ENCODE peak calls at places on chromosomes 5 and 9, in six cellular contexts. U, L, H, X, D and C are unnamed samples.

GRCh38 chr9:120735009-120735408 is 20.7 kb upstream of the MEGF9 start:
- DNase-seq in U (no peak), L (no peak), H (peak), X (no peak), D (no peak), C (no peak)

GRCh38 chr5:132497488-132497997 is 7.0 kb upstream of the IRF1 start:
- DNase-seq in U (peak), L (peak), H (peak), X (peak), D (no peak), C (peak)

GRCh38 chr9:89791754-89792153 is 186.9 kb downstream of the GADD45G start:
- DNase-seq in U (no peak), L (no peak), H (no peak), X (no peak), D (no peak), C (no peak)

GRCh38 chr5:9387879-9388278 is 158.0 kb downstream of the SEMA5A start:
- DNase-seq in U (peak), L (no peak), H (no peak), X (no peak), D (no peak), C (no peak)

GRCh38 chr9:73080110-73080683 is 71.5 kb upstream of the ANXA1 start:
- DNase-seq in U (no peak), L (no peak), H (no peak), X (no peak), D (peak), C (no peak)

GRCh38 chr5:160565376-160565775 is 143.7 kb downstream of the PTTG1 start:
- DNase-seq in U (no peak), L (no peak), H (no peak), X (no peak), D (no peak), C (no peak)

GRCh38 chr5:45060686-45061085 is 251.9 kb downstream of the MRPS30 start:
- DNase-seq in U (no peak), L (no peak), H (no peak), X (no peak), D (no peak), C (no peak)

GRCh38 chr5:60541980-60542379 is 158.0 kb downstream of the DEPDC1B start:
- DNase-seq in U (peak), L (no peak), H (peak), X (no peak), D (no peak), C (no peak)

GRCh38 chr9:126952180-126952960 is 37.8 kb downstream of the RALGPS1 start:
- DNase-seq in U (no peak), L (no peak), H (peak), X (no peak), D (no peak), C (peak)

GRCh38 chr5:126915496-126915895 is 114.9 kb downstream of the MARCHF3 start:
- DNase-seq in U (no peak), L (no peak), H (no peak), X (no peak), D (no peak), C (no peak)

GRCh38 chr5:6583049-6583880 is 49.6 kb downstream of the NSUN2 start:
- DNase-seq in U (peak), L (peak), H (peak), X (no peak), D (peak), C (no peak)

GRCh38 chr5:137016783-137017324 is 482.3 kb downstream of the SPOCK1 start:
- DNase-seq in U (no peak), L (no peak), H (no peak), X (no peak), D (no peak), C (no peak)

GRCh38 chr5:135140805-135141204 is 106.8 kb upstream of the PITX1 start:
- DNase-seq in U (peak), L (peak), H (peak), X (peak), D (no peak), C (no peak)

GRCh38 chr5:35229076-35230042 is 928 bp downstream of the PRLR start:
- DNase-seq in U (peak), L (no peak), H (no peak), X (peak), D (peak), C (no peak)
- TF ChIP-seq CTCF in U (peak), L (peak), H (no peak), X (peak), D (no peak), C (no peak)

GRCh38 chr5:90803376-90803775 is 244.8 kb downstream of the ADGRV1 start:
- DNase-seq in U (peak), L (peak), H (no peak), X (no peak), D (no peak), C (no peak)
- TF ChIP-seq CTCF in U (peak), L (no peak), H (no peak), X (no peak), D (no peak), C (no peak)

DNA sequence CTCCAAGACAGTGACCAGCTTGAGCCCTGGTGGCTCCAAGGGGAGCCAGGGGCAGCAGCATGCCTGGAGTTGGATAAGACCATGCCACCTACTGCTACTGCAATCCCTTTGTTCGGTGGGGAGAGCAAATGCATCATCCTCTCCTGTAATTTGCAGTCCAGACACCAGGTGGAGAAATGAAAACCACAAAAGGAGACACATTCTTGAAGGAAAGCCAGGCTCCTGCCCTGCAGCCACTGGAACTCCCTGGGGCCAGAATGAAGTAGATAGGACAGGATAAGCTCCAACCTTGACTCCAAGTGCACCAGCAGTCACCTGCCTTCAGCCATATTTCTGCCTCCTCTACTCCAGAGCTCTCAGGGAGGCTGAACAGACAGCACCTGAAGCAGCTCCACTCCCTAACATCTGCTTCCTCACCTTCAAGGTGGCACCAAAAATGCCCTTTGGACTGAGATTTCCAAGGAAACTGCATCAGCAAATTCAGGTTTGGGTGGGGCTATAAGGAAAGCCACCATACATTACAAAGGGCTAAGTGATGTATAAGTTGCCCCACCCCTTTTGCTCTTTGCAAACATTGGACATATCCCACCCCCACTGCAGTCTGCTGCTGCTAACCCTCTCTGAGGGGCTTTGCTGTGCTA is 65.0 kb upstream of the IQGAP2 start:
- DNase-seq in U (peak), L (peak), H (peak), X (no peak), D (peak), C (peak)
- TF ChIP-seq CTCF in U (peak), L (peak), H (peak), X (peak), D (peak), C (peak)

DNA sequence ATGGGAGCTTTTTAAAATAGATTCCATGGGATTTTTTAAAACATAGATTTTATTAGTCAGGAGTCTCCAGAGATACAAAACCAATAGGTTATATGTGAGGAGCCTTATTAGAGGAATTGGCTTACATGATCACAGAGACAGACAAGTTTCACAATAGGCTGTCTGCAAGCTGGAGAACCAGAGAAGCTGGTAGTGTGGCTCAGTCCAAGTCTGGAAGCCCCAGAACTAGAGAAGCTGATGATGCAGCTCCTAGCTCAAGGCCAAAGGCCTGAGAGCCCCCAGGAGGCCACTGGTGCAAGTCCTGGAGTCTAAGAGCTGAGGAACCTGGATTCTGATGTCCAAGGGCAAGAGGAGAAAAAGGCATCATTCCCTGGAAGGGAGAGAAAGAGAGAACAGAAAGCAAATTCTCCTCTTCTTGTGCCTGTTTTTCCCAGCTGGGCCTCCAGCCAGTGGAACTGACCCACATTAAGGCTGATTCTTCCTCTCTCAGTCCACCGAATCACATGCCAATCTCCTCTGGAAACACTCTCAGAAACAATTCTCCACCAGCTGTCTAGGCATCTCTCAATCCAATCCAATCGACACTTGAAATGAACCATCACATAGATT is 59.3 kb downstream of the AHRR start:
- DNase-seq in U (no peak), L (no peak), H (peak), X (peak), D (no peak), C (no peak)
- TF ChIP-seq CTCF in U (no peak), L (no peak), H (no peak), X (no peak), D (no peak), C (no peak)

GRCh38 chr9:68781866-68782265 is 76.8 kb downstream of the PIP5K1B start:
- DNase-seq in U (no peak), L (no peak), H (no peak), X (no peak), D (no peak), C (no peak)

GRCh38 chr9:68780377-68780707 is 75.3 kb downstream of the PIP5K1B start:
- DNase-seq in U (no peak), L (no peak), H (no peak), X (no peak), D (no peak), C (no peak)

GRCh38 chr9:68778635-68779034 is 73.6 kb downstream of the PIP5K1B start:
- DNase-seq in U (no peak), L (no peak), H (no peak), X (no peak), D (no peak), C (no peak)

GRCh38 chr9:68780735-68781134 is 75.7 kb downstream of the PIP5K1B start:
- DNase-seq in U (peak), L (no peak), H (peak), X (no peak), D (no peak), C (no peak)

DNA sequence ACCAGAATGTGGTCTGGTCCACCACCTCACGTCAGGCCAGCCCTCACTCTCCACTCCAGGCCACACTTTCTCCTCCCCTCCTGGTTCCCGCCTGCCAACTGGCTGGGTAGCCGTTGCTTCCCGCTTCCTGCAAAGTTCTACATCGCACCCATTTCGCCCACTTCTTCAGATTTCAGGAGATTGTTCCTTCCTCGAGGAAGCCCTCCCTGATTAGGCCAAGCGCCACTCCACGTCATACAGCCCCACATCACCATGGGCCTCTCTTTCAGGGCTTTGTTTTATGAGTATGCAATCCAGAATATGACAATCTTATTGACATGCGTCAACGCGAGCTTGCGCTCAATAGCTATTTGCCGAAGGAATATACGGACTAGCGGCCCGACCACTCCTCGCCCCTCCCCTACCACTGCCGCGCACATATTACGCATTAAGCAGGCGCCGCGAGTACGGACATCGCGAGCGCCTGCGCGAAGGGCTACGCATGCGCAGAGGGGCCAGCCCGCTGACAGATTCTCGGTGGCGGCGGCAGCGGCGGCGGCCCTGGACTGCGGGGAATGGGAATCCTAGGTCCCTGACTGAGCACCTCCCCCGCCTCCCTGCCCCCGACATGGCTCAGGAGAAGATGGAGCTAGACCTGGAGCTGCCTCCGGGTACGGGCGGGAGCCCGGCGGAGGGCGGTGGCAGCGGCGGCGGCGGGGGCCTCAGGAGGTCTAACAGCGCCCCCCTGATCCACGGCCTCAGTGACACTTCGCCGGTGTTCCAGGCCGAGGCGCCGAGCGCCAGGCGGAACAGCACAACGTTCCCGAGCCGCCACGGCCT is 74.7 kb downstream of the PIP5K1B start:
- DNase-seq in U (peak), L (peak), H (peak), X (peak), D (peak), C (peak)
- TF ChIP-seq CTCF in U (peak), L (peak), H (peak), X (peak), D (no peak), C (no peak)

DNA sequence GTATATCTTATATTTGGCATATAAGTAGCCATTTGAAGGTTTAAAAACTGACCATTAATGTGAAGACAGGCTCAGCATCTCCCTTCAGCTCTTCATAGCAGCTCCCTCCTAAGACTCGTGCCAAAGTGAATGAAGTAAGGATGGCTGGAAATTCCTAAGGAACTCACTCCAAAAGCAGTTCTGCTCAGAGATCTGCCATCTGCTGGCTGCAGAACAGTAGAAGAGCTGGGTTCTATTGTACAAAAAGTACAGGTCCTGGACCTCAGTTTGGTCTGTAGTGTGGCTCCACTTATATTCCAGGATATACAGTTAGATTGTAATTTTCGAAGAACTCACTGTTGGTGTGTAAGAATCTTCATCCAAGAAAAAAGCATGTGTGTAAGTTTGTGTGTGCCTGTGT is 104.9 kb upstream of the RUSC2 start:
- DNase-seq in U (peak), L (no peak), H (peak), X (no peak), D (no peak), C (peak)
- TF ChIP-seq CTCF in U (peak), L (peak), H (peak), X (peak), D (no peak), C (peak)

GRCh38 chr5:2110137-2110933 is 227.6 kb upstream of the IRX4 start:
- DNase-seq in U (no peak), L (no peak), H (no peak), X (no peak), D (no peak), C (no peak)
- TF ChIP-seq CTCF in U (no peak), L (no peak), H (no peak), X (no peak), D (peak), C (no peak)

DNA sequence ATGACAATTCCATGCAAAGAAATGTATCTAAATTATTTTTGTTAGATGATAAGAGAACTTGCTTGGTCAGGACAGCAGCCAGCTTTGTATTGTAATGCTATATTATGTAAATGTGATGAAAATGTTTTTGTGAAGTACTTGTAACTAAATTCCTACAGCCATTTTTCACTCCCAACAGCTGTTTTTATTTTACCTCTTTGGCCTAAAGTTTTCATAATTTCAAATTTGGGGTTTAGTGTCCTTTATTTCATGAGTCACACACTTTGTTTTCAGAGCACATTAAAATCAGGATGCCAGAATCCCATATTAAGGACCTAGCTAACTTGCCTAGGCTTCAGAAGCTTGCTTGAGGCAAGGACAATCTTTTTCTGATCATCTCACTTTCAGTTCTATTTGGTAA is 64.1 kb downstream of the WDR41 start:
- DNase-seq in U (no peak), L (no peak), H (no peak), X (no peak), D (no peak), C (no peak)
- TF ChIP-seq CTCF in U (no peak), L (no peak), H (no peak), X (no peak), D (no peak), C (no peak)

GRCh38 chr5:158200624-158201023 is 341.7 kb upstream of the CLINT1 start:
- DNase-seq in U (no peak), L (no peak), H (no peak), X (no peak), D (no peak), C (no peak)

GRCh38 chr5:158198636-158199035 is 339.7 kb upstream of the CLINT1 start:
- DNase-seq in U (no peak), L (no peak), H (no peak), X (no peak), D (no peak), C (no peak)

GRCh38 chr5:158207733-158208132 is 348.8 kb upstream of the CLINT1 start:
- DNase-seq in U (no peak), L (no peak), H (no peak), X (no peak), D (no peak), C (no peak)

GRCh38 chr5:158205992-158206391 is 347.0 kb upstream of the CLINT1 start:
- DNase-seq in U (no peak), L (no peak), H (no peak), X (no peak), D (no peak), C (no peak)

GRCh38 chr5:158203256-158203655 is 344.3 kb upstream of the CLINT1 start:
- DNase-seq in U (no peak), L (no peak), H (no peak), X (no peak), D (no peak), C (no peak)
- TF ChIP-seq CTCF in U (no peak), L (no peak), H (no peak), X (no peak), D (no peak), C (no peak)